ENCODE peak calls at places on chromosomes 12 and 14, in ten cellular contexts. P is mesothelial cell of epicardium; U is KBM-7; T is progenitor cell of endocrine pancreas; D is neural progenitor cell; R is OCI-M1; J is activated T-helper 1 cell treated with anti-CD3 and anti-CD28 coated beads, Interleukin-12 subunit alpha, Interleukin-12 subunit beta, Interleukin-2, Interleukin-4 antibody, amounts not matched to agents 30 ng/mL and 10 ng/mL and 1 ng/mL, durations not matched to agents 14 hours and 24 hours and 36 hours; I is dorsolateral prefrontal cortex; S is non-pigmented ciliary epithelial cell; O is kidney glomerular epithelial cell. Y is an unnamed sample.

GRCh38 chr12:102948941-102949352 is 8.5 kb upstream of the ASCL1 start:
- DNase-seq in J (no peak), U (peak; percentile 71), D (peak; percentile 77), T (peak; percentile 64), R (peak; percentile 54), O (no peak), I (peak; percentile 79), S (no peak), P (no peak), Y (peak; percentile 50)

GRCh38 chr14:103716091-103716801 is 636 bp downstream of the ZFYVE21 start:
- DNase-seq in I (no peak), O (no peak), R (peak; percentile 17), T (peak; percentile 37), U (peak; percentile 17), J (peak; percentile 25), D (no peak), S (no peak), P (no peak), Y (no peak)

GRCh38 chr12:131349397-131350127 is 361.3 kb upstream of the SFSWAP start:
- DNase-seq in S (no peak), D (no peak), U (no peak), P (no peak), O (no peak), R (no peak), J (no peak), I (no peak), T (no peak), Y (no peak)

GRCh38 chr14:37566811-37567371 is 28.2 kb downstream of the FOXA1 start:
- DNase-seq in S (no peak), U (no peak), O (no peak), P (no peak), J (no peak), I (no peak), T (no peak), D (no peak), R (no peak), Y (no peak)

GRCh38 chr14:35374273-35374681 is 30.3 kb downstream of the NFKBIA start:
- DNase-seq in U (no peak), J (no peak), O (peak; percentile 61), T (no peak), S (peak; percentile 86), I (no peak), D (no peak), P (no peak), R (no peak), Y (no peak)

GRCh38 chr12:8108808-8109398 is 14.5 kb upstream of the CLEC4A start:
- DNase-seq in I (peak; percentile 88), T (peak; percentile 85), O (peak; percentile 68), U (peak; percentile 74), R (peak; percentile 88), S (peak; percentile 41), J (peak; percentile 55), P (peak; percentile 50), D (peak; percentile 84), Y (peak; percentile 75)

GRCh38 chr12:128069359-128069997 is 197.5 kb upstream of the TMEM132C start:
- DNase-seq in O (peak; percentile 64), U (peak; percentile 48), S (peak; percentile 41), J (no peak), D (peak; percentile 74), P (no peak), R (peak; percentile 80), T (peak; percentile 19), I (peak; percentile 49), Y (no peak)

GRCh38 chr12:2895511-2895910 is 4.8 kb downstream of the TULP3 start:
- DNase-seq in J (no peak), I (no peak), O (no peak), P (no peak), S (no peak), R (no peak), T (no peak), U (no peak), D (no peak), Y (no peak)

GRCh38 chr14:51430079-51430478 is 190.0 kb downstream of the TMX1 start:
- DNase-seq in R (no peak), U (no peak), P (no peak), S (no peak), T (no peak), O (no peak), I (no peak), J (no peak), D (no peak), Y (no peak)

GRCh38 chr12:25424186-25424854 is 128.8 kb downstream of the LMNTD1 start:
- DNase-seq in P (no peak), O (no peak), U (no peak), J (no peak), T (no peak), D (no peak), R (no peak), S (no peak), I (no peak), Y (no peak)

GRCh38 chr12:119668315-119668651 is 350 bp downstream of the PRKAB1 start:
- DNase-seq in D (no peak), J (no peak), T (no peak), O (no peak), I (no peak), R (no peak), S (no peak), P (no peak), U (no peak), Y (no peak)

GRCh38 chr14:34501997-34502396 is 37.5 kb downstream of the EAPP start:
- DNase-seq in U (no peak), T (no peak), J (no peak), P (no peak), S (no peak), O (no peak), R (no peak), D (no peak), I (no peak), Y (no peak)

GRCh38 chr14:56816575-56817391 is 6.5 kb upstream of the OTX2 start:
- DNase-seq in R (no peak), I (no peak), T (no peak), P (no peak), U (no peak), S (no peak), O (no peak), D (peak; percentile 90), J (no peak), Y (no peak)

GRCh38 chr12:1830981-1831930 is 10.9 kb downstream of the LRTM2 start:
- DNase-seq in J (no peak), P (peak; percentile 70), U (no peak), O (no peak), I (no peak), T (peak; percentile 97), R (no peak), S (no peak), D (peak; percentile 95), Y (peak; percentile 9)

GRCh38 chr14:69327507-69327906 is 67.5 kb downstream of the GALNT16 start:
- DNase-seq in T (no peak), R (no peak), U (no peak), O (no peak), J (no peak), P (no peak), D (no peak), I (no peak), S (no peak), Y (no peak)

GRCh38 chr14:101783260-101784016 is 21.9 kb downstream of the PPP2R5C start:
- DNase-seq in R (no peak), S (no peak), J (no peak), I (no peak), T (no peak), P (no peak), D (no peak), U (no peak), O (no peak), Y (no peak)

GRCh38 chr14:54893151-54893760 is 9.4 kb downstream of the GCH1 start:
- DNase-seq in S (peak; percentile 47), R (peak; percentile 57), J (no peak), U (peak; percentile 48), I (no peak), D (peak; percentile 51), O (peak; percentile 68), T (no peak), P (no peak), Y (peak; percentile 32)

GRCh38 chr14:104820669-104821228 is 19.8 kb downstream of the ZBTB42 start:
- DNase-seq in P (peak; percentile 50), U (no peak), R (no peak), O (peak; percentile 59), S (no peak), T (no peak), I (no peak), D (peak; percentile 81), J (no peak), Y (no peak)

GRCh38 chr12:44246481-44247105 is 410.7 kb downstream of the TMEM117 start:
- DNase-seq in J (no peak), U (no peak), I (no peak), T (no peak), R (no peak), D (no peak), O (no peak), S (no peak), P (no peak), Y (no peak)

GRCh38 chr12:10190558-10191388 is 11.9 kb downstream of the TMEM52B start:
- DNase-seq in U (peak; percentile 67), D (peak; percentile 69), I (peak; percentile 76), R (peak; percentile 81), P (no peak), T (peak; percentile 49), J (peak; percentile 23), S (no peak), O (peak; percentile 43), Y (peak; percentile 44)

GRCh38 chr14:67442139-67442906 is 30.4 kb upstream of the PLEK2 start:
- DNase-seq in S (no peak), P (no peak), O (no peak), R (no peak), J (no peak), D (no peak), U (no peak), I (no peak), T (no peak), Y (no peak)

GRCh38 chr14:53103941-53104340 is 49.2 kb downstream of the DDHD1 start:
- DNase-seq in P (no peak), O (no peak), U (no peak), R (no peak), T (no peak), I (no peak), D (no peak), J (no peak), S (no peak), Y (no peak)

GRCh38 chr14:54818201-54819133 is 84.2 kb downstream of the GCH1 start:
- DNase-seq in D (peak; percentile 44), U (peak; percentile 15), S (peak; percentile 62), T (no peak), J (no peak), R (peak; percentile 7), O (peak; percentile 22), I (no peak), P (no peak), Y (no peak)

GRCh38 chr12:74646831-74647230 is 109.2 kb downstream of the ATXN7L3B start:
- DNase-seq in T (no peak), D (no peak), J (no peak), I (no peak), O (no peak), P (no peak), U (no peak), S (no peak), R (peak; percentile 67), Y (no peak)

GRCh38 chr14:68636597-68636996 is 156.3 kb downstream of the ZFP36L1 start:
- DNase-seq in S (no peak), R (peak; percentile 5), J (no peak), P (no peak), I (no peak), U (no peak), T (no peak), O (no peak), D (no peak), Y (no peak)